ENCODE peak calls at places on chromosomes 13 and 19, in four cellular contexts. Y is PC-3, J is HCT116, D is IMR-90. M is an unnamed sample.

GRCh38 chr19:10884273-10884672 is 12.9 kb downstream of the CARM1 start:
- DNase-seq in Y (peak; percentile 65), J (peak; percentile 13), D (peak; percentile 77), M (peak; percentile 51)

GRCh38 chr13:75675421-75675820 is 39.3 kb downstream of the LMO7 start:
- DNase-seq in Y (no peak), J (no peak), D (peak; percentile 31), M (no peak)

GRCh38 chr19:50826492-50827240 is 3.1 kb upstream of the KLK1 start:
- DNase-seq in Y (no peak), J (no peak), D (no peak), M (no peak)

GRCh38 chr19:50725218-50725931 is 2.2 kb downstream of the CLEC11A start:
- DNase-seq in Y (no peak), J (peak; percentile 23), D (no peak), M (no peak)

GRCh38 chr13:108086678-108087077 is 128.7 kb downstream of the LIG4 start:
- DNase-seq in Y (peak; percentile 51), J (no peak), D (peak; percentile 46), M (no peak)

GRCh38 chr19:55623130-55623868 is 1.1 kb downstream of the ZNF784 start:
- DNase-seq in Y (no peak), J (no peak), D (no peak), M (no peak)

GRCh38 chr19:44749994-44750393 is 1.5 kb downstream of the BCL3 start:
- DNase-seq in Y (no peak), J (no peak), D (no peak), M (no peak)

GRCh38 chr13:63625869-63626268 is 2210.2 kb upstream of the PCDH20 start:
- DNase-seq in Y (peak; percentile 21), J (no peak), D (peak; percentile 31), M (no peak)

GRCh38 chr19:9828551-9829063 is 889 bp downstream of the UBL5 start:
- DNase-seq in Y (no peak), J (no peak), D (no peak), M (no peak)

GRCh38 chr13:28558126-28558525 is 63.2 kb upstream of the FLT1 start:
- DNase-seq in Y (no peak), J (no peak), D (peak; percentile 97), M (no peak)

GRCh38 chr13:43085545-43085944 is 62.2 kb downstream of the DNAJC15 start:
- DNase-seq in Y (peak; percentile 67), J (peak; percentile 16), D (peak; percentile 61), M (no peak)

GRCh38 chr13:73924607-73925006 is 209.6 kb downstream of the KLF12 start:
- DNase-seq in Y (no peak), J (no peak), D (no peak), M (no peak)

GRCh38 chr13:48853381-48854102 is 122.2 kb upstream of the FNDC3A start:
- DNase-seq in Y (no peak), J (no peak), D (peak; percentile 67), M (no peak)

GRCh38 chr13:101747039-101747438 is 294.6 kb downstream of the ITGBL1 start:
- DNase-seq in Y (no peak), J (no peak), D (no peak), M (no peak)

GRCh38 chr19:11070123-11070522 is 19.1 kb upstream of the LDLR start:
- DNase-seq in Y (no peak), J (no peak), D (no peak), M (no peak)

GRCh38 chr13:36345438-36346221 is 564 bp downstream of the SPART start:
- DNase-seq in Y (no peak), J (no peak), D (peak; percentile 92), M (peak; percentile 42)

GRCh38 chr19:45340232-45340898 is at the start of gene KLC3:
- DNase-seq in Y (peak; percentile 70), J (peak; percentile 27), D (no peak), M (peak; percentile 85)

GRCh38 chr19:35585844-35586243 is at the start of gene PMIS2:
- DNase-seq in Y (no peak), J (no peak), D (no peak), M (no peak)

GRCh38 chr13:98766120-98766519 is 13.6 kb upstream of the SLC15A1 start:
- DNase-seq in Y (no peak), J (no peak), D (no peak), M (no peak)

GRCh38 chr13:98665638-98665995 is 86.9 kb downstream of the SLC15A1 start:
- DNase-seq in Y (peak; percentile 56), J (no peak), D (no peak), M (no peak)

GRCh38 chr19:42554046-42554575 is 25.8 kb upstream of the CEACAM1 start:
- DNase-seq in Y (no peak), J (no peak), D (no peak), M (no peak)

GRCh38 chr13:95233026-95233635 is 68.1 kb downstream of the ABCC4 start:
- DNase-seq in Y (no peak), J (no peak), D (no peak), M (no peak)

GRCh38 chr13:66657165-66657895 is 572.8 kb downstream of the PCDH9 start:
- DNase-seq in Y (peak; percentile 97), J (peak; percentile 70), D (peak; percentile 98), M (peak; percentile 91)

GRCh38 chr19:38221919-38222828 is 1.8 kb downstream of the DPF1 start:
- DNase-seq in Y (no peak), J (no peak), D (no peak), M (no peak)

GRCh38 chr19:37333457-37333856 is 37.4 kb upstream of the ZNF527 start:
- DNase-seq in Y (peak; percentile 1), J (no peak), D (no peak), M (no peak)

GRCh38 chr13:94233401-94233800 is 246.1 kb downstream of the DCT start:
- DNase-seq in Y (peak; percentile 80), J (no peak), D (peak; percentile 96), M (peak; percentile 39)

GRCh38 chr13:95603887-95604533 is 40.5 kb downstream of the DZIP1 start:
- DNase-seq in Y (peak; percentile 85), J (no peak), D (no peak), M (peak; percentile 87)

DNA sequence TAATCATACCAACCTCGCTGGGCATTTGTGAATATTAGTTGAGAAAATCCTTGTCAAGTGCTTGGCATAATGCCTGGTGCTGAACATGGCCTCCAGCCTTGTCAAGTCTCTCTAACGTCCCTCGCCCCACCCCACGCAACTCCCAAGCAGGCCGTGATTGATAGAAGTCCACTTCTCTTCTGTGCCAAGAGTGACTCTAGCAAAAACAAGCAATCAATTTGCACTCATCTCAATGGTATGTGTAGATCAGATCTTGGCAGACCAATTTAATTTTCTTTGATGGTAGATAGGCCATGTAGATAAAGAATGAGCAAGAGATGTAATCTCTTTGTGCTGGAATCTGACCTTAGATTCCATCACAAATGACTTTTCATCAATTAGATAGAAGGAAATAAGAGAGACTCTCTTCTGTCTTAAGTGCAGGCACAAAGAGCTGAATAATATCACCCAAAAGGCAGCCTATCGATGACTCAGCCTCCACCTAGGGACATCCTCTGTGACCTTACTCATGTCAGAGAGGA is 31.0 kb upstream of the KATNAL1 start:
- DNase-seq in Y (peak; percentile 80), J (peak; percentile 74), D (peak; percentile 23), M (peak; percentile 95)
- H3K4me2 ChIP-seq in Y (peak overlapping the region; percentile 40), J (peak overlapping the region; percentile 43), D (no peak overlapping the region), M (peak overlapping the region; percentile 41)

DNA sequence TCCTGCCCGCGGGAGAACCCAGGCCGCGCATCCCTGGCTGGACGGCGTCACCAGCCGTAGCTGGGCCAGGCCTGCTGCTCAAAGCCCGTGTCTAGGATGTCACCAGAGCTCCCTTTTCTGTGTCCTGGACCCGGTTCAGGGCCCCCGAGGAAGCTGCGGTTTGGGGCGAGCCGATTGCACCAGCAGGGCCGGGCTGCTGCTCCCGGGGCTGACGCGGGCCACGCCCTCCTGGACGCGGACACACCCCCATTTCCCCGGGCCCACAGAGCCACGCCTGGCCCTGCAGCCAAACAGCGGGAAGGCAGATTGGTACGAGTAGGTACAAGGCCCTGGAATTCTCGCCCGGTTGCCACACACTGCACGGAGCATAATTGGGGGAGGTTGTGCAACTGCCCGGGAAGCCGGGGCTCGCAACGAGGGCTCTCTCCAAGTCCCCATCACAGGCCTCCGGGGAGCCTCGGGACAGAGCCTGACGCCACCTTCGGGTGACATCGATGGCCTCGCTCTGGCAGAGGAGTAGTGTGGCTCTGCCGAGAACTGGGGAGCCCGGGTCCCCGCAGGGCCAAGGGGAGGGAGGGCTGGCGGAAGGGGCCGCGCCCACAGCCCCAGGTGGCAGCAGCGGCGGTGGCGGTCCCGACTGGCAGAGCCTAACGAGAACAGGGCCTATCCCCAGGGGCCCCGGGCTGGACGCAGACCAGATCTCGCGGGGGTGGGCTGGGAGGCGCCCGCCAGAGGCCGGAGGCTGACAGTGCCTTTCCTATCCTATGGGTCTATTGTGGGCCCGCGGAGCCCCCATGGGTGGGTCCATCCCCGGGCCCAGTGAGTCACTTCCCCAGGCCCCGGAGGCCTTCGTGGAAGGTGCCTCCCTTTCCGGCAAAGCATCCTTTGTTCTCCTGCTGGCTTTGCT is 23.5 kb downstream of the KCTD15 start:
- DNase-seq in Y (peak; percentile 85), J (no peak), D (peak; percentile 12), M (peak; percentile 87)
- H3K4me3 ChIP-seq in Y (peak overlapping the region; percentile 65), J (peak overlapping the region; percentile 55), D (no peak overlapping the region), M (peak overlapping the region; percentile 64)

DNA sequence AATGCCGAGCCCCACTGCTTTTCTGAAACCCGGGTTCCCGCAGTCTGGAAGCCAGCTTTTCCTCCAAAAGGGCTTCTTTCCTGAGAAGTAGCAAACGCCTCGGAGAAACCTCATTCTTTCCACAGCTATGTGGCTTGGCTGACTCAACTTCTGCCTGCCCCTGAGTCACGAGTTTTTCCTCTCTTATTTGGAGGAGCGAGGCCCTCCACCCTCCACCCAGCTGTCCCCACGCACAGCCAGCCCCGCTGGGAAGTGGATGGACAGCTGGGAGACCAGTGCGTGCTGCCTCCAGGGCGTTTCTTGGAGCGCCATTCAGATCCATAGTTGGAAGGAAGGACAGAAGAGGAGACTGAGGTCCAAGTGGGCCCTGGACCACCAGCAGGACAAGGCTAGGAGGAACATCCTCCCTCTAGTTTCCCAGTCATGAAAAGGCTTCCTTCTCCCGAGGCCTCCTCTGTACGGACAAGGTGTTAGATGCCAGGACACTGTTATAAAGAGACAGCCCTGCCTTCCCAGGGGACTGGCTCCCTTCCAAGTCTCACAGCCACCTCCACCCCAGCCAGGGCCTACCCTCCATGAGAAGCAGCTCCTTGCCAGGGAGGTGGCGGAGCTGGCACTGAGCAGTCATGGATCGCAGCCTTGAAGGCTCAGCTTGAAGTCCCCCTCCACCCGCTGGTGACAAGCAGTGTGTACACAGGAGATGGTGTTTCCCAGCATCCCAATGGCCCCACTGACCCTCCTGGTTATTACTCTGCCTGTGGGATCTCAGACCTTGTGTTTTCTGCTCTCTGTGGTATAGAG is 2.5 kb upstream of the PLEKHF1 start:
- DNase-seq in Y (peak; percentile 70), J (no peak), D (peak; percentile 94), M (peak; percentile 71)
- H3K4me2 ChIP-seq in Y (peak overlapping the region; percentile 88), J (peak overlapping the region; percentile 53), D (peak overlapping the region; percentile 59), M (peak overlapping the region; percentile 95)

DNA sequence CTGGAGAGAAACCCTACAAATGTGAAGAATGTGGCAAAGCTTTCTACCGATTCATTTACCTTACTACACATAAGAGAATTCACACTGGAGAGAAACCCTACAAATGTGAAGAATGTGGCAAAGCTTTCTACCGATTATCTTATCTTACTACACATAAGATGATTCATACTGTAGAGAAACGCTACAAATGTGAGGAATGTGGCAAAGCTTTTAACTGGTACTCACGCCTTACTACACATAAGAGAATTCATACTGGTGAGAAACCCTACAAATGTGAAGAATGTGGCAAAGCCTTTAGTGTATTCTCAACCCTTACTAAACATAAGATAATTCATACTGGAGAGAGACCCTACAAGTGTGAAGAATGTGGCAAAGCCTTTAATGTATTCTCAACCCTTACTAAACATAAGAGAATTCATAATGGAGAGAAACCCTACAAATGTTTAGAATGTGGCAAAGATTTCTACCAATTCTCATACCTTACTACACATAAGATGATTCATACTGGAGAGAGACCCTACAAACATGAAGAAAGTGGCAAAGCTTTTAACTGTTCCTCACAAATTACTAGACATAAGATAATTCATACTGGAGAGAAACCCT is 12.9 kb upstream of the ZNF493 start:
- DNase-seq in Y (no peak), J (no peak), D (no peak), M (no peak)
- H3K4me3 ChIP-seq in Y (no peak overlapping the region), J (no peak overlapping the region), D (no peak overlapping the region), M (no peak overlapping the region)

M was measured in PC-9.